ENCODE peak calls at places on chromosomes 11 and 22, in seven cellular contexts. Y, K, L, H, N, E and U are unnamed samples.

GRCh38 chr11:11850668-11851067 is 8.9 kb downstream of the USP47 start:
- DNase-seq in Y (no peak), K (no peak), L (no peak), H (no peak), N (no peak), E (no peak), U (no peak)

GRCh38 chr22:27223317-27224177 is 566.2 kb downstream of the MIAT start:
- DNase-seq in Y (no peak), K (no peak), L (no peak), H (no peak), N (peak; percentile 89), E (no peak), U (no peak)

GRCh38 chr11:69674267-69674885 is 777 bp downstream of the LTO1 start:
- DNase-seq in Y (no peak), K (no peak), L (no peak), H (no peak), N (no peak), E (no peak), U (peak; percentile 40)

GRCh38 chr11:2381494-2382128 is 4.5 kb downstream of the CD81 start:
- DNase-seq in Y (no peak), K (no peak), L (no peak), H (no peak), N (no peak), E (no peak), U (no peak)

GRCh38 chr11:117172678-117173421 is 5.7 kb upstream of the SIDT2 start:
- DNase-seq in Y (no peak), K (no peak), L (no peak), H (no peak), N (no peak), E (no peak), U (no peak)

GRCh38 chr22:42437488-42438292 is 5.5 kb upstream of the NFAM1 start:
- DNase-seq in Y (no peak), K (peak; percentile 90), L (peak; percentile 80), H (peak; percentile 56), N (no peak), E (peak; percentile 83), U (peak; percentile 71)

GRCh38 chr22:36860821-36861659 is at the start of gene NCF4:
- DNase-seq in Y (no peak), K (no peak), L (peak; percentile 8), H (no peak), N (no peak), E (peak; percentile 91), U (peak; percentile 45)

GRCh38 chr22:18115844-18116480 is 5.4 kb downstream of the TUBA8 start:
- DNase-seq in Y (no peak), K (no peak), L (no peak), H (no peak), N (no peak), E (no peak), U (no peak)

GRCh38 chr22:26597026-26597425 is 7.1 kb upstream of the TPST2 start:
- DNase-seq in Y (no peak), K (no peak), L (no peak), H (no peak), N (no peak), E (no peak), U (no peak)

GRCh38 chr11:117449111-117449693 is 121.5 kb downstream of the CEP164 start:
- DNase-seq in Y (no peak), K (no peak), L (no peak), H (no peak), N (no peak), E (no peak), U (no peak)

GRCh38 chr11:1401656-1402221 is 12.0 kb downstream of the BRSK2 start:
- DNase-seq in Y (no peak), K (peak; percentile 92), L (peak; percentile 27), H (peak; percentile 24), N (no peak), E (peak; percentile 73), U (peak; percentile 36)

GRCh38 chr11:65661599-65662246 is 993 bp downstream of the RELA start:
- DNase-seq in Y (no peak), K (peak; percentile 61), L (no peak), H (no peak), N (no peak), E (no peak), U (no peak)

GRCh38 chr11:88455974-88456373 is 118.4 kb upstream of the CTSC start:
- DNase-seq in Y (no peak), K (no peak), L (no peak), H (no peak), N (no peak), E (no peak), U (no peak)